ENCODE peak calls at places on chromosomes 16 and 17, in nine cellular contexts. One of them, this sample, is unnamed.

GRCh38 chr17:80852476-80853015 is 139.1 kb upstream of the CHMP6 start:
- DNase-seq in suprapubic skin: no peak
- DNase-seq in stomach: no peak
- DNase-seq in sigmoid colon: peak
- DNase-seq in K562: no peak
- DNase-seq in H1: no peak
- DNase-seq in GM12878: no peak
- DNase-seq in esophagus muscularis mucosa: no peak
- DNase-seq in HepG2: no peak
- DNase-seq in this sample: no peak

GRCh38 chr16:3467920-3468319 is 24.4 kb downstream of the NAA60 start:
- DNase-seq in suprapubic skin: no peak
- DNase-seq in stomach: no peak
- DNase-seq in sigmoid colon: no peak
- DNase-seq in K562: no peak
- DNase-seq in H1: no peak
- DNase-seq in GM12878: no peak
- DNase-seq in esophagus muscularis mucosa: no peak
- DNase-seq in HepG2: no peak
- DNase-seq in this sample: no peak

GRCh38 chr16:82888616-82889015 is 261.8 kb downstream of the CDH13 start:
- DNase-seq in suprapubic skin: no peak
- DNase-seq in stomach: no peak
- DNase-seq in sigmoid colon: no peak
- DNase-seq in K562: no peak
- DNase-seq in H1: no peak
- DNase-seq in GM12878: no peak
- DNase-seq in esophagus muscularis mucosa: no peak
- DNase-seq in HepG2: no peak
- DNase-seq in this sample: no peak

GRCh38 chr16:69909760-69910159 is 41.4 kb upstream of the CLEC18A start:
- DNase-seq in suprapubic skin: no peak
- DNase-seq in stomach: no peak
- DNase-seq in sigmoid colon: no peak
- DNase-seq in K562: no peak
- DNase-seq in H1: no peak
- DNase-seq in GM12878: no peak
- DNase-seq in esophagus muscularis mucosa: no peak
- DNase-seq in HepG2: no peak
- DNase-seq in this sample: no peak

GRCh38 chr17:50051082-50051576 is 4.8 kb upstream of the ITGA3 start:
- DNase-seq in suprapubic skin: peak
- DNase-seq in stomach: peak
- DNase-seq in sigmoid colon: no peak
- DNase-seq in K562: peak
- DNase-seq in H1: no peak
- DNase-seq in GM12878: no peak
- DNase-seq in esophagus muscularis mucosa: no peak
- DNase-seq in HepG2: no peak
- DNase-seq in this sample: no peak

GRCh38 chr16:10995555-10995954 is 51.2 kb downstream of the CLEC16A start:
- DNase-seq in suprapubic skin: no peak
- DNase-seq in stomach: no peak
- DNase-seq in sigmoid colon: no peak
- DNase-seq in K562: no peak
- DNase-seq in H1: no peak
- DNase-seq in GM12878: no peak
- DNase-seq in esophagus muscularis mucosa: no peak
- DNase-seq in HepG2: no peak
- DNase-seq in this sample: no peak

GRCh38 chr16:73430138-73430537 is 382.2 kb upstream of the ZFHX3 start:
- DNase-seq in suprapubic skin: no peak
- DNase-seq in stomach: no peak
- DNase-seq in sigmoid colon: no peak
- DNase-seq in K562: no peak
- DNase-seq in H1: no peak
- DNase-seq in GM12878: no peak
- DNase-seq in esophagus muscularis mucosa: no peak
- DNase-seq in HepG2: no peak
- DNase-seq in this sample: no peak

GRCh38 chr17:15171433-15172047 is 93.6 kb downstream of the PMP22 start:
- DNase-seq in suprapubic skin: peak
- DNase-seq in stomach: peak
- DNase-seq in sigmoid colon: peak
- DNase-seq in K562: peak
- DNase-seq in H1: peak
- DNase-seq in GM12878: no peak
- DNase-seq in esophagus muscularis mucosa: peak
- DNase-seq in HepG2: peak
- DNase-seq in this sample: peak

GRCh38 chr16:26987631-26988030 is 79.1 kb upstream of the C16orf82 start:
- DNase-seq in suprapubic skin: no peak
- DNase-seq in stomach: no peak
- DNase-seq in sigmoid colon: no peak
- DNase-seq in K562: no peak
- DNase-seq in H1: no peak
- DNase-seq in GM12878: no peak
- DNase-seq in esophagus muscularis mucosa: no peak
- DNase-seq in HepG2: no peak
- DNase-seq in this sample: peak

GRCh38 chr16:61050547-61050946 is 985.7 kb downstream of the CDH8 start:
- DNase-seq in suprapubic skin: no peak
- DNase-seq in stomach: no peak
- DNase-seq in sigmoid colon: peak
- DNase-seq in K562: no peak
- DNase-seq in H1: no peak
- DNase-seq in GM12878: no peak
- DNase-seq in esophagus muscularis mucosa: no peak
- DNase-seq in HepG2: no peak
- DNase-seq in this sample: no peak

GRCh38 chr17:45110676-45111611 is 21.4 kb downstream of the PLCD3 start:
- DNase-seq in suprapubic skin: no peak
- DNase-seq in stomach: no peak
- DNase-seq in sigmoid colon: peak
- DNase-seq in K562: no peak
- DNase-seq in H1: no peak
- DNase-seq in GM12878: no peak
- DNase-seq in esophagus muscularis mucosa: no peak
- DNase-seq in HepG2: no peak
- DNase-seq in this sample: no peak

GRCh38 chr16:85052536-85052935 is 24.9 kb downstream of the KIAA0513 start:
- DNase-seq in suprapubic skin: no peak
- DNase-seq in stomach: no peak
- DNase-seq in sigmoid colon: no peak
- DNase-seq in K562: no peak
- DNase-seq in H1: no peak
- DNase-seq in GM12878: no peak
- DNase-seq in esophagus muscularis mucosa: no peak
- DNase-seq in HepG2: no peak
- DNase-seq in this sample: no peak

GRCh38 chr17:15944720-15945492 is at the start of gene ADORA2B:
- DNase-seq in suprapubic skin: no peak
- DNase-seq in stomach: peak
- DNase-seq in sigmoid colon: peak
- DNase-seq in K562: peak
- DNase-seq in H1: no peak
- DNase-seq in GM12878: no peak
- DNase-seq in esophagus muscularis mucosa: no peak
- DNase-seq in HepG2: peak
- DNase-seq in this sample: peak

GRCh38 chr16:2537451-2538379 is at the start of gene PDPK1:
- DNase-seq in suprapubic skin: peak
- DNase-seq in stomach: peak
- DNase-seq in sigmoid colon: peak
- DNase-seq in K562: peak
- DNase-seq in H1: peak
- DNase-seq in GM12878: peak
- DNase-seq in esophagus muscularis mucosa: peak
- DNase-seq in HepG2: peak
- DNase-seq in this sample: peak

GRCh38 chr16:53457670-53458069 is 23.4 kb downstream of the RBL2 start:
- DNase-seq in suprapubic skin: no peak
- DNase-seq in stomach: no peak
- DNase-seq in sigmoid colon: no peak
- DNase-seq in K562: no peak
- DNase-seq in H1: no peak
- DNase-seq in GM12878: peak
- DNase-seq in esophagus muscularis mucosa: no peak
- DNase-seq in HepG2: no peak
- DNase-seq in this sample: peak

GRCh38 chr16:20938426-20938825 is 37.9 kb downstream of the LYRM1 start:
- DNase-seq in suprapubic skin: no peak
- DNase-seq in stomach: no peak
- DNase-seq in sigmoid colon: no peak
- DNase-seq in K562: no peak
- DNase-seq in H1: no peak
- DNase-seq in GM12878: no peak
- DNase-seq in esophagus muscularis mucosa: no peak
- DNase-seq in HepG2: no peak
- DNase-seq in this sample: no peak

GRCh38 chr17:48994548-48995331 is 2.4 kb upstream of the IGF2BP1 start:
- DNase-seq in suprapubic skin: no peak
- DNase-seq in stomach: no peak
- DNase-seq in sigmoid colon: no peak
- DNase-seq in K562: no peak
- DNase-seq in H1: no peak
- DNase-seq in GM12878: no peak
- DNase-seq in esophagus muscularis mucosa: peak
- DNase-seq in HepG2: no peak
- DNase-seq in this sample: no peak

GRCh38 chr17:71681427-71682173 is 439.2 kb upstream of the SOX9 start:
- DNase-seq in suprapubic skin: no peak
- DNase-seq in stomach: no peak
- DNase-seq in sigmoid colon: no peak
- DNase-seq in K562: no peak
- DNase-seq in H1: no peak
- DNase-seq in GM12878: no peak
- DNase-seq in esophagus muscularis mucosa: no peak
- DNase-seq in HepG2: peak
- DNase-seq in this sample: peak

GRCh38 chr17:7572338-7572587 is 7.2 kb upstream of the CD68 start:
- DNase-seq in suprapubic skin: no peak
- DNase-seq in stomach: no peak
- DNase-seq in sigmoid colon: no peak
- DNase-seq in K562: no peak
- DNase-seq in H1: no peak
- DNase-seq in GM12878: no peak
- DNase-seq in esophagus muscularis mucosa: no peak
- DNase-seq in HepG2: no peak
- DNase-seq in this sample: no peak
- TF ChIP-seq POLR2AphosphoS5 in suprapubic skin: peak
- TF ChIP-seq POLR2AphosphoS5 in stomach: no peak
- TF ChIP-seq POLR2AphosphoS5 in sigmoid colon: no peak
- TF ChIP-seq POLR2AphosphoS5 in K562: no peak
- TF ChIP-seq POLR2AphosphoS5 in H1: no peak
- TF ChIP-seq POLR2AphosphoS5 in GM12878: peak
- TF ChIP-seq POLR2AphosphoS5 in esophagus muscularis mucosa: no peak
- TF ChIP-seq POLR2AphosphoS5 in HepG2: no peak
- TF ChIP-seq POLR2AphosphoS5 in this sample: no peak

GRCh38 chr17:58337600-58338453 is 9.2 kb upstream of the TSPOAP1 start:
- DNase-seq in suprapubic skin: peak
- DNase-seq in stomach: peak
- DNase-seq in sigmoid colon: peak
- DNase-seq in K562: peak
- DNase-seq in H1: peak
- DNase-seq in GM12878: peak
- DNase-seq in esophagus muscularis mucosa: no peak
- DNase-seq in HepG2: peak
- DNase-seq in this sample: peak
- TF ChIP-seq POLR2A in suprapubic skin: peak
- TF ChIP-seq POLR2A in stomach: no peak
- TF ChIP-seq POLR2A in sigmoid colon: no peak
- TF ChIP-seq POLR2A in K562: peak
- TF ChIP-seq POLR2A in H1: no peak
- TF ChIP-seq POLR2A in GM12878: peak
- TF ChIP-seq POLR2A in esophagus muscularis mucosa: peak
- TF ChIP-seq POLR2A in HepG2: no peak
- TF ChIP-seq POLR2A in this sample: peak

DNA sequence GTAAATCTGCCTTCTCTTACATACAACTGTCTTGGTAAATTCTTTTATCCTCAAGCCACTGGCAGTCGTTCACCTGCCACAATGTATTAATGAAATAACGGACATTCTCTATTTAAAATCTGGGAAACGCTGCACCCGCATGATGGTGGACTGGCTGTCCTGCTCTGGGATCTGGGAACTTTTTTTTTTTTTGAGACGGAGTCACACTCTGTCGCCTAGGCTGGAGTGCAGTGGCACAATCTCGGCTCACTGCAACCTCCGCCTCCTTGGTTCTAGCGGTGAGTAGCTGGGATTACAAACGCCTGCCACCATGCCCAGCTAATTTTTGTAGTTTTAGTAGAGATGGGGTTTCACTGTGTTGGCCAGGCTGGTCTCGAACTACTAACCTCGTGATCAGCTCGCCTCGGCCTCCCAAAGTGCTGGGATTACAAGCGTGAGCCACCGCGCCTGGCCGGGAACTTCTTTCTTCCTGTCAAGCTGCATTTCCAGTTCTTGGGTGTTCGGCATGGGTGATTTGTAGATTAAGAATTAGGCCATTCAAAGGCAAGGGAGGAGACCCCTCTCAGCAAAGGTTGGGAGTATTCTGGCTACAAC is 28.3 kb downstream of the PRDM7 start:
- DNase-seq in suprapubic skin: no peak
- DNase-seq in stomach: no peak
- DNase-seq in sigmoid colon: no peak
- DNase-seq in K562: no peak
- DNase-seq in H1: no peak
- DNase-seq in GM12878: no peak
- DNase-seq in esophagus muscularis mucosa: no peak
- DNase-seq in HepG2: no peak
- DNase-seq in this sample: no peak
- TF ChIP-seq EP300 in suprapubic skin: no peak
- TF ChIP-seq EP300 in stomach: no peak
- TF ChIP-seq EP300 in sigmoid colon: no peak
- TF ChIP-seq EP300 in K562: no peak
- TF ChIP-seq EP300 in H1: no peak
- TF ChIP-seq EP300 in GM12878: no peak
- TF ChIP-seq EP300 in esophagus muscularis mucosa: no peak
- TF ChIP-seq EP300 in HepG2: no peak
- TF ChIP-seq EP300 in this sample: no peak

DNA sequence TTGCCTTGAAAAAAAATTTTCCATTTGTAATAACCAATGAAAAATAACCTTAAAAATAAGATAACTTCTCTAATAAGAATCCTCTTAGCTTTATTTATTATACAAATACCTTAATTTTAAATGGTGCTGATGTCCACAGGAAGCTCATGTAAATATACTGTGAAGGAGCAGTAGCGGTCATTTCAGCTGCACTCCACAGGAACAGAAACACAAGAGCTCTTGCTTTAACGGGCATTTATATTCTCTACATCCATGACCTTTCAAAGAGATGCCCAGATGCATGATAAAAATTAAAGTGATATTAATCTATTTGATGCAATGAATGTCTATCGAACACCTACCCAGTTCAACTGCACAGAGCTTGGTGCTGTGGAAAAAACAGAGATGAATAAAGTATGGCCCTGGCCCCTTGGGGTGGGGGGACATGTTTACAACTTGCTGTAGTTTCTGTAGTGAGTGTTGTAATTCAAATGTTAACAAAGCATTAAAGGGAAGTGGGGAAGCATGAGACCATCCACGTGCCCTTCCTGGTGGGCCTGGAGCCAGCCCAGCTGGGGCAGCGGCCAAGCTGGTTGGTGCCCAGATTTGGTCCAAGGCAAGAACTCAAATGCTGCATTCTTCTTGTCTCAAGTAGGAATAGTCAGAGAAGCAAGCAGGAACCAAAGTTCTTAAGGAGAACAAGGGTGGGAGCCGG is 47.9 kb downstream of the IQCK start:
- DNase-seq in suprapubic skin: no peak
- DNase-seq in stomach: peak
- DNase-seq in sigmoid colon: peak
- DNase-seq in K562: no peak
- DNase-seq in H1: no peak
- DNase-seq in GM12878: no peak
- DNase-seq in esophagus muscularis mucosa: no peak
- DNase-seq in HepG2: no peak
- DNase-seq in this sample: peak
- TF ChIP-seq POLR2AphosphoS5 in suprapubic skin: no peak
- TF ChIP-seq POLR2AphosphoS5 in stomach: no peak
- TF ChIP-seq POLR2AphosphoS5 in sigmoid colon: no peak
- TF ChIP-seq POLR2AphosphoS5 in K562: no peak
- TF ChIP-seq POLR2AphosphoS5 in H1: no peak
- TF ChIP-seq POLR2AphosphoS5 in GM12878: no peak
- TF ChIP-seq POLR2AphosphoS5 in esophagus muscularis mucosa: no peak
- TF ChIP-seq POLR2AphosphoS5 in HepG2: no peak
- TF ChIP-seq POLR2AphosphoS5 in this sample: no peak